ENCODE peak calls at places on chromosomes 13 and 19, in nine cellular contexts. K is stomach, A is breast epithelium, Z is transverse colon, O is GM12892, N is GM12891, I is endothelial cell of umbilical vein, R is upper lobe of left lung, X is suprapubic skin. E is an unnamed sample.

GRCh38 chr13:101751488-101751887 is 299.0 kb downstream of the ITGBL1 start:
- DNase-seq in Z (no peak), I (peak; percentile 86), K (no peak), R (no peak), O (no peak), N (no peak), X (no peak), A (no peak), E (no peak)

GRCh38 chr13:90084684-90085290 is 1262.7 kb upstream of the MIR17HG start:
- DNase-seq in K (no peak), N (no peak), X (no peak), I (no peak), R (no peak), A (no peak), O (no peak), Z (no peak), E (no peak)

GRCh38 chr13:88068975-88069374 is 397.8 kb downstream of the SLITRK5 start:
- DNase-seq in N (no peak), Z (no peak), R (no peak), O (no peak), A (no peak), I (no peak), K (no peak), X (no peak), E (peak; percentile 35)

GRCh38 chr19:48290341-48290922 is 20.6 kb downstream of the ZNF114 start:
- DNase-seq in X (no peak), K (no peak), A (no peak), N (no peak), O (no peak), R (no peak), Z (no peak), I (peak; percentile 42), E (no peak)

GRCh38 chr19:45641274-45642105 is 2.3 kb upstream of the EML2 start:
- DNase-seq in K (peak; percentile 95), X (peak; percentile 93), N (peak; percentile 76), O (peak; percentile 83), R (no peak), Z (peak; percentile 94), A (peak; percentile 95), I (peak; percentile 66), E (peak; percentile 92)

GRCh38 chr19:29624489-29625210 is 18.6 kb downstream of the POP4 start:
- DNase-seq in A (no peak), O (no peak), X (no peak), K (no peak), R (no peak), I (no peak), Z (no peak), N (no peak), E (peak; percentile 34)

GRCh38 chr13:44843403-44843802 is 145.9 kb downstream of the NUFIP1 start:
- DNase-seq in R (no peak), Z (no peak), O (no peak), N (no peak), I (no peak), X (no peak), K (no peak), A (no peak), E (no peak)

GRCh38 chr19:41646589-41647204 is 19.8 kb upstream of the CEACAM4 start:
- DNase-seq in X (no peak), A (no peak), K (no peak), R (peak; percentile 94), N (no peak), I (no peak), Z (no peak), O (no peak), E (peak; percentile 84)

GRCh38 chr13:43368003-43368402 is 344.6 kb downstream of the DNAJC15 start:
- DNase-seq in Z (no peak), K (no peak), N (no peak), R (no peak), X (no peak), A (no peak), I (peak; percentile 37), O (no peak), E (no peak)

GRCh38 chr19:33375760-33376159 is 2.3 kb downstream of the CEBPG start:
- DNase-seq in O (no peak), I (no peak), X (peak; percentile 42), N (no peak), A (no peak), Z (no peak), R (no peak), K (no peak), E (no peak)

GRCh38 chr19:35670686-35671085 is 4.4 kb downstream of the UPK1A start:
- DNase-seq in I (no peak), Z (no peak), K (no peak), R (no peak), A (no peak), N (no peak), X (no peak), O (no peak), E (no peak)

GRCh38 chr19:19530423-19530804 is 1.7 kb downstream of the YJEFN3 start:
- DNase-seq in K (no peak), A (no peak), X (no peak), R (peak; percentile 10), Z (no peak), O (no peak), I (no peak), N (no peak), E (no peak)

GRCh38 chr13:28707629-28708427 is 10.9 kb downstream of the SLC46A3 start:
- DNase-seq in X (no peak), A (no peak), R (no peak), N (no peak), I (no peak), K (no peak), Z (no peak), O (no peak), E (no peak)

GRCh38 chr13:40148103-40148502 is 492.6 kb downstream of the COG6 start:
- DNase-seq in R (no peak), Z (no peak), A (no peak), K (no peak), I (no peak), O (no peak), X (no peak), N (no peak), E (no peak)

GRCh38 chr19:17946965-17947784 is 14.4 kb downstream of the CCDC124 start:
- DNase-seq in Z (no peak), X (no peak), N (no peak), R (no peak), O (no peak), I (no peak), A (no peak), K (no peak), E (peak; percentile 88)
- TF ChIP-seq POLR2A in Z (no peak), X (no peak), N (no peak), R (no peak), O (peak; percentile 13), I (no peak), A (no peak), K (no peak), E (no peak)

DNA sequence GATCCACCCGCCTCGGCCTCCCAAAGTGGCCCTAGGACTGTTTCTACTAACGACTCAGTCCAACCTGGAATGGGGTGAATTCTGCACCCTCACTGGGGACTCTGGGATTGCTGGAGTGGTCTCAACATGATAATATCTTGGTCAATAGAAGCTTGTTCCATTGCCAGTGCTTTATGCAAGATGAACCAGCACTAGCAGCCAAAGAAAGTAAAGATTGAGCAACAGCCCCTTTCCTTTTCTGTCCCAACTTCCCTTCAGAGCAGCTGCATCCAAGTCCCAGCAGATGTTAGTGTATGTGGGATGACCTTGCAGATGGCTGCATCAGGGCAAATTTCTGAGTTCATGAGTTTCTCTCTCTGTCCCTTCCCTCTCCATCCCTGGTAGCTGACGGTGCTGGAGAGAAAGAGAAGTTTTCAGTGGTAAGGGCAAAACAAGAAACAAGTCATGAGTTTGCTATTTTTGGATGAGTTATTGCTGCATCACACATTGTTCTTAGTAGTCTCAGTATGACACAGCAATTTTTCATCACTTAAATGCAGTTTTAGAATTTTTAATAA is 183.6 kb upstream of the EDNRB start:
- DNase-seq in I (peak; percentile 41), Z (peak; percentile 9), O (no peak), A (peak; percentile 27), N (no peak), R (no peak), K (no peak), X (no peak), E (no peak)
- TF ChIP-seq POLR2AphosphoS5 in I (no peak), Z (peak; percentile 7), O (no peak), A (no peak), N (no peak), R (peak; percentile 23), K (peak; percentile 17), X (peak; percentile 81), E (no peak)

DNA sequence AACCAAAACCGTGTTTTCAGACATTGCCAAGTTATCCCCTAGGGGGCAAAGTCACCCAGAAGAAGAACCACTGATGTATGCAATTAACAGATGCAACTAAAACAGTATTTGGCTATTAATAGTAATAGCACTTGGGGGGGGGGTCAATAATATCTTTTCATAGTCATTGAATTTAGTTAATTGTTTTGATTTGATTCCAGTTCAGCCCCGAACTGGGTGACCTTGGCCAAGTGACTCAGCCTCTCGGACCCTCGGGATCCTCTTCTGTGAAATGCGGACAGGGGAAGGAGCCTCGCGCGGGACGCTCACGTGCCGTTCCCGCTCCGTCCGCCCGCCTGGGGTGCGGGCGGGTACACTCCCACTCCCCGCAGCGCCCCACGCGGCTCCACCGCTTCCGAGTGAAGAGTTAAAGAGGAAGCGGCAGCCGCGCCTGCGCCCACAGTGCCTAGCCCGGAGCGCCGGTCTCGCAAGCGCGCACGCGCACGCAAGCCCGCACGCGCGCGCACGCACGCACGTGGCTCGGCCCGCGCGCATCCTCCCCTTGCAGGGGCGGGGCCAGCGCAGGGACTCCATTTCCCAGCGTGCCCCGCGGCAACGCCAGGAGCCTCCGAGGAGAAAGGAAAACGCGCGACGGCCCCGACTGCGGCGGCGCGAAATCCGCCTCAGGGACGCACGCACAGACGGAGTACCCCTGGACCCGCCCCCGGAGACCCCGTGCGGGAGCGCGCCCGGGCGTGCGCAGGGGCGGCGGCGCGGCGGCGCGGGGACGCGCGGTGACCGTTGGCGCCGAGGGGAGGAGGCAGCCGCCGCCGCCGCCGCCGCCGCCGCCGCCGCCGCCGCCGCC is at the start of gene DAZAP1:
- DNase-seq in X (peak; percentile 99), K (peak; percentile 100), O (peak; percentile 95), I (peak; percentile 99), Z (peak; percentile 100), A (peak; percentile 99), N (peak; percentile 98), R (peak; percentile 100), E (peak; percentile 99)
- TF ChIP-seq POLR2A in X (no peak), K (no peak), O (peak; percentile 67), I (peak; percentile 81), Z (peak; percentile 25), A (no peak), N (peak; percentile 34), R (no peak), E (peak; percentile 22)

DNA sequence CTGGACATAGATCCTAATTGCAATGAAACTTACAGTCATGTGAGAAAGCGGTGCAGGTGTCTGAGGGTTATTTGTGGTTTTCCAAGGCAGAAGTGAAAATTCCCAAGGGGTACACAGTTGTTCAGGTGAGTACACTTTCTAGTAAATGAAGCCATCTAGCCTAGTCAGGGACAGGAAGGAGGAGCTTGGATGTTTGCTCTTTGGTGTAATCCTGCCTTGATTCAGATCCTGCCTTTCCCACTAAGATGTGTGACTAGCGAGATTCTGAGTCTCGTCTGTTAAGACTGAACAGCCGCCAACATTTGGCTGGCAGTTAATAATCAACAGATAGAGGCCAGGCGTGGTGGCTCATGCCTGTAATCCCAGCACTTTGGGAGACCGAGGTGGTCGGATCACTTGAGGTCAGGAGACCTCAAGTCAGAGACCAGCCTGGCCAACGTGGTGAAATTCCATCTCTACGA is 2.5 kb downstream of the RPS9 start:
- DNase-seq in A (no peak), K (peak; percentile 59), X (no peak), O (no peak), Z (no peak), R (no peak), N (no peak), I (no peak), E (peak; percentile 48)
- TF ChIP-seq POLR2AphosphoS5 in A (no peak), K (peak; percentile 4), X (no peak), O (no peak), Z (no peak), R (no peak), N (no peak), I (no peak), E (no peak)